ENCODE peak calls at places on chromosome 4, in nine cellular contexts. J, C, U, L, P, H, A, Q and T are unnamed samples.

GRCh38 chr4:112348488-112349158 is 51.5 kb downstream of the ALPK1 start:
- DNase-seq in Q (peak), H (peak), L (no peak), P (peak), U (no peak), A (peak), C (peak), J (no peak), T (peak)

GRCh38 chr4:2243682-2244380 is 1.9 kb upstream of the HAUS3 start:
- DNase-seq in A (peak), U (no peak), P (no peak), Q (peak), L (peak), H (peak), C (no peak), J (no peak), T (peak)

GRCh38 chr4:124111922-124112321 is 600.6 kb downstream of the ANKRD50 start:
- DNase-seq in P (peak), C (peak), H (peak), Q (no peak), U (no peak), A (peak), J (no peak), L (no peak), T (peak)

GRCh38 chr4:153205028-153205648 is 895 bp downstream of the TRIM2 start:
- DNase-seq in Q (no peak), P (no peak), L (peak), A (peak), H (no peak), J (peak), U (no peak), C (no peak), T (no peak)

GRCh38 chr4:14841801-14842748 is 160.2 kb upstream of the CPEB2 start:
- DNase-seq in L (no peak), A (no peak), J (no peak), H (no peak), Q (peak), U (no peak), P (no peak), C (no peak), T (no peak)

GRCh38 chr4:146222313-146222712 is 8.0 kb downstream of the REELD1 start:
- DNase-seq in H (peak), Q (no peak), P (no peak), L (no peak), A (peak), J (no peak), C (no peak), U (no peak), T (peak)

GRCh38 chr4:1488357-1488756 is 82.1 kb upstream of the NKX1-1 start:
- DNase-seq in A (no peak), H (no peak), P (no peak), C (no peak), U (no peak), J (no peak), L (no peak), Q (peak), T (no peak)

GRCh38 chr4:175947117-175947722 is 118.4 kb upstream of the WDR17 start:
- DNase-seq in Q (no peak), C (no peak), A (peak), H (peak), P (no peak), L (no peak), U (no peak), J (no peak), T (no peak)

GRCh38 chr4:17613761-17614415 is 553 bp upstream of the MED28 start:
- DNase-seq in C (peak), H (peak), U (no peak), J (no peak), Q (no peak), L (peak), P (peak), A (peak), T (no peak)

GRCh38 chr4:179196511-179196910 is 1754.3 kb upstream of the AGA start:
- DNase-seq in P (no peak), C (no peak), H (peak), L (no peak), A (no peak), J (no peak), U (no peak), Q (no peak), T (no peak)

GRCh38 chr4:138235419-138235952 is 6.7 kb downstream of the SLC7A11 start:
- DNase-seq in J (no peak), H (peak), Q (no peak), C (no peak), P (no peak), L (no peak), A (peak), U (no peak), T (no peak)

GRCh38 chr4:46450556-46450955 is 60.6 kb upstream of the GABRA2 start:
- DNase-seq in L (no peak), P (no peak), J (no peak), C (no peak), A (no peak), H (no peak), Q (no peak), U (no peak), T (no peak)

GRCh38 chr4:147736458-147736857 is 4.6 kb downstream of the ARHGAP10 start:
- DNase-seq in A (peak), U (no peak), J (no peak), L (no peak), C (no peak), P (no peak), H (peak), Q (no peak), T (no peak)

GRCh38 chr4:72076562-72076961 is 44.8 kb downstream of the NPFFR2 start:
- DNase-seq in A (no peak), J (no peak), U (no peak), H (peak), L (no peak), P (no peak), Q (no peak), C (no peak), T (no peak)